ENCODE peak calls at places on chromosomes 12 and 14, in five cellular contexts. One of them, this sample, is unnamed.

GRCh38 chr14:91202234-91202974 is 42.1 kb downstream of the GPR68 start:
- DNase-seq in osteoblast: peak
- DNase-seq in naive B cell: no peak
- DNase-seq in neural progenitor cell: peak
- DNase-seq in NCI-H748 treated with DMSO at 0.1 percent for 48 hours: no peak
- DNase-seq in this sample: no peak

GRCh38 chr12:43210437-43211197 is 341.4 kb downstream of the ADAMTS20 start:
- DNase-seq in NCI-H748 treated with DMSO at 0.1 percent for 48 hours: no peak
- DNase-seq in naive B cell: peak
- DNase-seq in osteoblast: no peak
- DNase-seq in neural progenitor cell: no peak
- DNase-seq in this sample: peak

GRCh38 chr14:20630340-20631022 is 11.0 kb downstream of the OR6S1 start:
- DNase-seq in naive B cell: peak
- DNase-seq in NCI-H748 treated with DMSO at 0.1 percent for 48 hours: peak
- DNase-seq in osteoblast: no peak
- DNase-seq in neural progenitor cell: peak
- DNase-seq in this sample: no peak

GRCh38 chr14:75748340-75748739 is 87.3 kb downstream of the TTLL5 start:
- DNase-seq in osteoblast: no peak
- DNase-seq in neural progenitor cell: no peak
- DNase-seq in naive B cell: no peak
- DNase-seq in NCI-H748 treated with DMSO at 0.1 percent for 48 hours: no peak
- DNase-seq in this sample: no peak

GRCh38 chr12:94091624-94092023 is 56.8 kb upstream of the PLXNC1 start:
- DNase-seq in naive B cell: no peak
- DNase-seq in NCI-H748 treated with DMSO at 0.1 percent for 48 hours: no peak
- DNase-seq in osteoblast: no peak
- DNase-seq in neural progenitor cell: no peak
- DNase-seq in this sample: no peak

GRCh38 chr12:52952082-52952801 is 3.3 kb downstream of the KRT18 start:
- DNase-seq in NCI-H748 treated with DMSO at 0.1 percent for 48 hours: no peak
- DNase-seq in naive B cell: no peak
- DNase-seq in osteoblast: no peak
- DNase-seq in neural progenitor cell: no peak
- DNase-seq in this sample: no peak

GRCh38 chr12:113322353-113322752 is 12.6 kb downstream of the SLC8B1 start:
- DNase-seq in osteoblast: peak
- DNase-seq in NCI-H748 treated with DMSO at 0.1 percent for 48 hours: no peak
- DNase-seq in neural progenitor cell: no peak
- DNase-seq in naive B cell: no peak
- DNase-seq in this sample: no peak

GRCh38 chr14:60204104-60204842 is 39.1 kb upstream of the DHRS7 start:
- DNase-seq in naive B cell: no peak
- DNase-seq in neural progenitor cell: no peak
- DNase-seq in NCI-H748 treated with DMSO at 0.1 percent for 48 hours: peak
- DNase-seq in osteoblast: no peak
- DNase-seq in this sample: peak

GRCh38 chr12:113961921-113962710 is 4.0 kb downstream of the RBM19 start:
- DNase-seq in neural progenitor cell: no peak
- DNase-seq in NCI-H748 treated with DMSO at 0.1 percent for 48 hours: no peak
- DNase-seq in naive B cell: no peak
- DNase-seq in osteoblast: peak
- DNase-seq in this sample: no peak

GRCh38 chr14:37974421-37974820 is 233.3 kb upstream of the SSTR1 start:
- DNase-seq in osteoblast: no peak
- DNase-seq in naive B cell: no peak
- DNase-seq in NCI-H748 treated with DMSO at 0.1 percent for 48 hours: no peak
- DNase-seq in neural progenitor cell: no peak
- DNase-seq in this sample: no peak

GRCh38 chr12:18677189-18677588 is 60.6 kb downstream of the PLCZ1 start:
- DNase-seq in osteoblast: no peak
- DNase-seq in NCI-H748 treated with DMSO at 0.1 percent for 48 hours: no peak
- DNase-seq in neural progenitor cell: no peak
- DNase-seq in naive B cell: no peak
- DNase-seq in this sample: no peak

GRCh38 chr14:53167602-53168328 is 14.6 kb upstream of the DDHD1 start:
- DNase-seq in NCI-H748 treated with DMSO at 0.1 percent for 48 hours: no peak
- DNase-seq in neural progenitor cell: no peak
- DNase-seq in naive B cell: no peak
- DNase-seq in osteoblast: no peak
- DNase-seq in this sample: no peak

GRCh38 chr14:60648934-60649814 is at the start of gene SIX1:
- DNase-seq in osteoblast: peak
- DNase-seq in naive B cell: no peak
- DNase-seq in NCI-H748 treated with DMSO at 0.1 percent for 48 hours: peak
- DNase-seq in neural progenitor cell: peak
- DNase-seq in this sample: no peak

GRCh38 chr14:74959596-74960180 is 4.3 kb upstream of the PGF start:
- DNase-seq in naive B cell: no peak
- DNase-seq in osteoblast: no peak
- DNase-seq in neural progenitor cell: no peak
- DNase-seq in NCI-H748 treated with DMSO at 0.1 percent for 48 hours: no peak
- DNase-seq in this sample: no peak

GRCh38 chr14:68762944-68763831 is 29.7 kb downstream of the ZFP36L1 start:
- DNase-seq in neural progenitor cell: peak
- DNase-seq in naive B cell: no peak
- DNase-seq in osteoblast: peak
- DNase-seq in NCI-H748 treated with DMSO at 0.1 percent for 48 hours: no peak
- DNase-seq in this sample: no peak

GRCh38 chr14:70278281-70278680 is 81.2 kb downstream of the COX16 start:
- DNase-seq in osteoblast: no peak
- DNase-seq in neural progenitor cell: peak
- DNase-seq in NCI-H748 treated with DMSO at 0.1 percent for 48 hours: no peak
- DNase-seq in naive B cell: no peak
- DNase-seq in this sample: no peak

GRCh38 chr14:56187736-56188135 is 69.5 kb downstream of the PELI2 start:
- DNase-seq in NCI-H748 treated with DMSO at 0.1 percent for 48 hours: no peak
- DNase-seq in naive B cell: no peak
- DNase-seq in neural progenitor cell: no peak
- DNase-seq in osteoblast: no peak
- DNase-seq in this sample: no peak

GRCh38 chr12:9943244-9943643 is 11.1 kb upstream of the CLEC2A start:
- DNase-seq in neural progenitor cell: no peak
- DNase-seq in NCI-H748 treated with DMSO at 0.1 percent for 48 hours: peak
- DNase-seq in osteoblast: no peak
- DNase-seq in naive B cell: peak
- DNase-seq in this sample: no peak

GRCh38 chr12:3777206-3777809 is 24.4 kb upstream of the CRACR2A start:
- DNase-seq in naive B cell: peak
- DNase-seq in neural progenitor cell: peak
- DNase-seq in osteoblast: peak
- DNase-seq in NCI-H748 treated with DMSO at 0.1 percent for 48 hours: peak
- DNase-seq in this sample: peak

GRCh38 chr12:102879144-102879763 is 37.8 kb downstream of the PAH start:
- DNase-seq in neural progenitor cell: peak
- DNase-seq in osteoblast: no peak
- DNase-seq in naive B cell: no peak
- DNase-seq in NCI-H748 treated with DMSO at 0.1 percent for 48 hours: peak
- DNase-seq in this sample: peak

GRCh38 chr12:48441122-48441521 is 31.2 kb upstream of the ANP32D start:
- DNase-seq in NCI-H748 treated with DMSO at 0.1 percent for 48 hours: no peak
- DNase-seq in naive B cell: no peak
- DNase-seq in neural progenitor cell: peak
- DNase-seq in osteoblast: no peak
- DNase-seq in this sample: no peak

GRCh38 chr12:106551410-106551809 is 31.4 kb upstream of the RFX4 start:
- DNase-seq in NCI-H748 treated with DMSO at 0.1 percent for 48 hours: no peak
- DNase-seq in osteoblast: no peak
- DNase-seq in neural progenitor cell: no peak
- DNase-seq in naive B cell: no peak
- DNase-seq in this sample: no peak

GRCh38 chr14:99037777-99038176 is 234.2 kb downstream of the BCL11B start:
- DNase-seq in NCI-H748 treated with DMSO at 0.1 percent for 48 hours: no peak
- DNase-seq in neural progenitor cell: peak
- DNase-seq in naive B cell: no peak
- DNase-seq in osteoblast: no peak
- DNase-seq in this sample: no peak

GRCh38 chr14:76867536-76868452 is 41.6 kb downstream of the LRRC74A start:
- DNase-seq in naive B cell: peak
- DNase-seq in NCI-H748 treated with DMSO at 0.1 percent for 48 hours: no peak
- DNase-seq in neural progenitor cell: no peak
- DNase-seq in osteoblast: no peak
- DNase-seq in this sample: no peak

GRCh38 chr12:66063976-66064375 is 66.6 kb downstream of the LLPH start:
- DNase-seq in naive B cell: no peak
- DNase-seq in neural progenitor cell: no peak
- DNase-seq in NCI-H748 treated with DMSO at 0.1 percent for 48 hours: no peak
- DNase-seq in osteoblast: peak
- DNase-seq in this sample: no peak